ENCODE peak calls at places on chromosomes 16 and 17, in seven cellular contexts. One of them, this sample, is unnamed.

GRCh38 chr16:14155572-14156213 is 84.6 kb downstream of the MRTFB start:
- DNase-seq in K562: no peak
- DNase-seq in GM03348: no peak
- DNase-seq in iPS DF 6.9: no peak
- DNase-seq in MCF 10A: no peak
- DNase-seq in stimulated activated naive B cell treated with anti-CD40 and anti-IgM and Interleukin-4, amounts not matched to agents 10 μg/mL and 1 μg/mL and 100 μg/mL, for 72 hours: no peak
- DNase-seq in C1 segment of cervical spinal cord: no peak
- DNase-seq in this sample: peak; percentile 60

GRCh38 chr16:23877107-23878070 is 41.6 kb downstream of the PRKCB start:
- DNase-seq in K562: no peak
- DNase-seq in MCF 10A: no peak
- DNase-seq in GM03348: no peak
- DNase-seq in C1 segment of cervical spinal cord: no peak
- DNase-seq in stimulated activated naive B cell treated with anti-CD40 and anti-IgM and Interleukin-4, amounts not matched to agents 10 μg/mL and 1 μg/mL and 100 μg/mL, for 72 hours: no peak
- DNase-seq in iPS DF 6.9: no peak
- DNase-seq in this sample: no peak

GRCh38 chr16:66895999-66896398 is 15.7 kb downstream of the PDP2 start:
- DNase-seq in GM03348: no peak
- DNase-seq in MCF 10A: no peak
- DNase-seq in K562: peak; percentile 2
- DNase-seq in stimulated activated naive B cell treated with anti-CD40 and anti-IgM and Interleukin-4, amounts not matched to agents 10 μg/mL and 1 μg/mL and 100 μg/mL, for 72 hours: no peak
- DNase-seq in C1 segment of cervical spinal cord: no peak
- DNase-seq in iPS DF 6.9: no peak
- DNase-seq in this sample: no peak

GRCh38 chr17:49575524-49576120 is at the start of gene NXPH3:
- DNase-seq in K562: peak; percentile 86
- DNase-seq in C1 segment of cervical spinal cord: no peak
- DNase-seq in iPS DF 6.9: no peak
- DNase-seq in stimulated activated naive B cell treated with anti-CD40 and anti-IgM and Interleukin-4, amounts not matched to agents 10 μg/mL and 1 μg/mL and 100 μg/mL, for 72 hours: peak; percentile 55
- DNase-seq in GM03348: peak; percentile 88
- DNase-seq in MCF 10A: peak; percentile 54
- DNase-seq in this sample: peak; percentile 78

GRCh38 chr16:57618306-57619132 is 9.9 kb upstream of the ADGRG1 start:
- DNase-seq in MCF 10A: peak; percentile 84
- DNase-seq in K562: no peak
- DNase-seq in GM03348: no peak
- DNase-seq in C1 segment of cervical spinal cord: no peak
- DNase-seq in iPS DF 6.9: no peak
- DNase-seq in stimulated activated naive B cell treated with anti-CD40 and anti-IgM and Interleukin-4, amounts not matched to agents 10 μg/mL and 1 μg/mL and 100 μg/mL, for 72 hours: no peak
- DNase-seq in this sample: no peak

GRCh38 chr17:51397361-51398127 is 137.2 kb downstream of the UTP18 start:
- DNase-seq in iPS DF 6.9: no peak
- DNase-seq in K562: no peak
- DNase-seq in MCF 10A: peak; percentile 73
- DNase-seq in C1 segment of cervical spinal cord: no peak
- DNase-seq in stimulated activated naive B cell treated with anti-CD40 and anti-IgM and Interleukin-4, amounts not matched to agents 10 μg/mL and 1 μg/mL and 100 μg/mL, for 72 hours: no peak
- DNase-seq in GM03348: no peak
- DNase-seq in this sample: peak; percentile 70

GRCh38 chr16:27776556-27776955 is 226.6 kb downstream of the KATNIP start:
- DNase-seq in GM03348: no peak
- DNase-seq in stimulated activated naive B cell treated with anti-CD40 and anti-IgM and Interleukin-4, amounts not matched to agents 10 μg/mL and 1 μg/mL and 100 μg/mL, for 72 hours: no peak
- DNase-seq in C1 segment of cervical spinal cord: peak; percentile 31
- DNase-seq in K562: no peak
- DNase-seq in MCF 10A: no peak
- DNase-seq in iPS DF 6.9: no peak
- DNase-seq in this sample: no peak

GRCh38 chr17:78414178-78415162 is 36.0 kb downstream of the PGS1 start:
- DNase-seq in stimulated activated naive B cell treated with anti-CD40 and anti-IgM and Interleukin-4, amounts not matched to agents 10 μg/mL and 1 μg/mL and 100 μg/mL, for 72 hours: no peak
- DNase-seq in C1 segment of cervical spinal cord: no peak
- DNase-seq in MCF 10A: no peak
- DNase-seq in K562: no peak
- DNase-seq in iPS DF 6.9: no peak
- DNase-seq in GM03348: no peak
- DNase-seq in this sample: no peak

GRCh38 chr17:2266045-2266864 is 37.3 kb downstream of the SMG6 start:
- DNase-seq in GM03348: no peak
- DNase-seq in MCF 10A: no peak
- DNase-seq in iPS DF 6.9: no peak
- DNase-seq in stimulated activated naive B cell treated with anti-CD40 and anti-IgM and Interleukin-4, amounts not matched to agents 10 μg/mL and 1 μg/mL and 100 μg/mL, for 72 hours: peak; percentile 67
- DNase-seq in C1 segment of cervical spinal cord: no peak
- DNase-seq in K562: no peak
- DNase-seq in this sample: no peak

GRCh38 chr17:48970224-48970623 is 1.8 kb upstream of the GIP start:
- DNase-seq in iPS DF 6.9: no peak
- DNase-seq in GM03348: no peak
- DNase-seq in stimulated activated naive B cell treated with anti-CD40 and anti-IgM and Interleukin-4, amounts not matched to agents 10 μg/mL and 1 μg/mL and 100 μg/mL, for 72 hours: no peak
- DNase-seq in MCF 10A: no peak
- DNase-seq in K562: peak; percentile 60
- DNase-seq in C1 segment of cervical spinal cord: no peak
- DNase-seq in this sample: peak; percentile 24

GRCh38 chr16:16020291-16020690 is 70.9 kb downstream of the ABCC1 start:
- DNase-seq in iPS DF 6.9: no peak
- DNase-seq in C1 segment of cervical spinal cord: no peak
- DNase-seq in MCF 10A: no peak
- DNase-seq in K562: no peak
- DNase-seq in stimulated activated naive B cell treated with anti-CD40 and anti-IgM and Interleukin-4, amounts not matched to agents 10 μg/mL and 1 μg/mL and 100 μg/mL, for 72 hours: no peak
- DNase-seq in GM03348: no peak
- DNase-seq in this sample: no peak

GRCh38 chr17:4375039-4375748 is 8.7 kb upstream of the UBE2G1 start:
- DNase-seq in MCF 10A: no peak
- DNase-seq in iPS DF 6.9: no peak
- DNase-seq in GM03348: no peak
- DNase-seq in stimulated activated naive B cell treated with anti-CD40 and anti-IgM and Interleukin-4, amounts not matched to agents 10 μg/mL and 1 μg/mL and 100 μg/mL, for 72 hours: peak; percentile 79
- DNase-seq in C1 segment of cervical spinal cord: no peak
- DNase-seq in K562: no peak
- DNase-seq in this sample: no peak

GRCh38 chr17:40122944-40123810 is 1.4 kb downstream of the MSL1 start:
- DNase-seq in GM03348: peak; percentile 78
- DNase-seq in MCF 10A: peak; percentile 48
- DNase-seq in stimulated activated naive B cell treated with anti-CD40 and anti-IgM and Interleukin-4, amounts not matched to agents 10 μg/mL and 1 μg/mL and 100 μg/mL, for 72 hours: peak; percentile 27
- DNase-seq in iPS DF 6.9: no peak
- DNase-seq in C1 segment of cervical spinal cord: no peak
- DNase-seq in K562: peak; percentile 74
- DNase-seq in this sample: peak; percentile 89

GRCh38 chr17:11240041-11240801 is 792 bp upstream of the SHISA6 start:
- DNase-seq in stimulated activated naive B cell treated with anti-CD40 and anti-IgM and Interleukin-4, amounts not matched to agents 10 μg/mL and 1 μg/mL and 100 μg/mL, for 72 hours: no peak
- DNase-seq in iPS DF 6.9: no peak
- DNase-seq in MCF 10A: no peak
- DNase-seq in C1 segment of cervical spinal cord: peak; percentile 24
- DNase-seq in K562: no peak
- DNase-seq in GM03348: no peak
- DNase-seq in this sample: peak; percentile 23

GRCh38 chr16:65306313-65306712 is 184.4 kb upstream of the CDH11 start:
- DNase-seq in stimulated activated naive B cell treated with anti-CD40 and anti-IgM and Interleukin-4, amounts not matched to agents 10 μg/mL and 1 μg/mL and 100 μg/mL, for 72 hours: no peak
- DNase-seq in GM03348: no peak
- DNase-seq in iPS DF 6.9: no peak
- DNase-seq in MCF 10A: no peak
- DNase-seq in C1 segment of cervical spinal cord: no peak
- DNase-seq in K562: no peak
- DNase-seq in this sample: no peak

GRCh38 chr17:74599531-74599939 is 7.5 kb upstream of the CD300LD start:
- DNase-seq in stimulated activated naive B cell treated with anti-CD40 and anti-IgM and Interleukin-4, amounts not matched to agents 10 μg/mL and 1 μg/mL and 100 μg/mL, for 72 hours: no peak
- DNase-seq in C1 segment of cervical spinal cord: no peak
- DNase-seq in iPS DF 6.9: no peak
- DNase-seq in MCF 10A: peak; percentile 43
- DNase-seq in GM03348: no peak
- DNase-seq in K562: no peak
- DNase-seq in this sample: no peak

GRCh38 chr17:82235775-82236141 is 6.9 kb downstream of the SLC16A3 start:
- DNase-seq in stimulated activated naive B cell treated with anti-CD40 and anti-IgM and Interleukin-4, amounts not matched to agents 10 μg/mL and 1 μg/mL and 100 μg/mL, for 72 hours: no peak
- DNase-seq in K562: no peak
- DNase-seq in C1 segment of cervical spinal cord: no peak
- DNase-seq in GM03348: no peak
- DNase-seq in iPS DF 6.9: no peak
- DNase-seq in MCF 10A: peak; percentile 85
- DNase-seq in this sample: no peak

GRCh38 chr17:49210158-49211029 is at the start of the genes ABI3 and GNGT2:
- DNase-seq in C1 segment of cervical spinal cord: peak; percentile 31
- DNase-seq in GM03348: no peak
- DNase-seq in K562: no peak
- DNase-seq in iPS DF 6.9: no peak
- DNase-seq in MCF 10A: no peak
- DNase-seq in stimulated activated naive B cell treated with anti-CD40 and anti-IgM and Interleukin-4, amounts not matched to agents 10 μg/mL and 1 μg/mL and 100 μg/mL, for 72 hours: peak; percentile 79
- DNase-seq in this sample: no peak

GRCh38 chr16:29148867-29149272 is 164.0 kb downstream of the LAT start:
- DNase-seq in stimulated activated naive B cell treated with anti-CD40 and anti-IgM and Interleukin-4, amounts not matched to agents 10 μg/mL and 1 μg/mL and 100 μg/mL, for 72 hours: no peak
- DNase-seq in GM03348: no peak
- DNase-seq in C1 segment of cervical spinal cord: no peak
- DNase-seq in K562: no peak
- DNase-seq in MCF 10A: no peak
- DNase-seq in iPS DF 6.9: no peak
- DNase-seq in this sample: no peak

GRCh38 chr16:50152386-50152806 is 710 bp upstream of the TENT4B start:
- DNase-seq in iPS DF 6.9: no peak
- DNase-seq in MCF 10A: no peak
- DNase-seq in stimulated activated naive B cell treated with anti-CD40 and anti-IgM and Interleukin-4, amounts not matched to agents 10 μg/mL and 1 μg/mL and 100 μg/mL, for 72 hours: peak; percentile 68
- DNase-seq in K562: no peak
- DNase-seq in C1 segment of cervical spinal cord: no peak
- DNase-seq in GM03348: no peak
- DNase-seq in this sample: no peak

GRCh38 chr16:85757341-85757822 is 6.5 kb upstream of the C16orf74 start:
- DNase-seq in MCF 10A: peak; percentile 49
- DNase-seq in stimulated activated naive B cell treated with anti-CD40 and anti-IgM and Interleukin-4, amounts not matched to agents 10 μg/mL and 1 μg/mL and 100 μg/mL, for 72 hours: peak; percentile 44
- DNase-seq in GM03348: no peak
- DNase-seq in K562: no peak
- DNase-seq in iPS DF 6.9: no peak
- DNase-seq in C1 segment of cervical spinal cord: no peak
- DNase-seq in this sample: no peak

GRCh38 chr17:47707056-47707791 is 13.3 kb downstream of the TBKBP1 start:
- DNase-seq in MCF 10A: no peak
- DNase-seq in stimulated activated naive B cell treated with anti-CD40 and anti-IgM and Interleukin-4, amounts not matched to agents 10 μg/mL and 1 μg/mL and 100 μg/mL, for 72 hours: no peak
- DNase-seq in K562: no peak
- DNase-seq in iPS DF 6.9: no peak
- DNase-seq in GM03348: no peak
- DNase-seq in C1 segment of cervical spinal cord: no peak
- DNase-seq in this sample: no peak

GRCh38 chr16:75053791-75054555 is 55.1 kb downstream of the ZNRF1 start:
- DNase-seq in C1 segment of cervical spinal cord: no peak
- DNase-seq in GM03348: no peak
- DNase-seq in iPS DF 6.9: no peak
- DNase-seq in stimulated activated naive B cell treated with anti-CD40 and anti-IgM and Interleukin-4, amounts not matched to agents 10 μg/mL and 1 μg/mL and 100 μg/mL, for 72 hours: no peak
- DNase-seq in MCF 10A: peak; percentile 26
- DNase-seq in K562: no peak
- DNase-seq in this sample: no peak

GRCh38 chr17:27489045-27489715 is 32.9 kb downstream of the KSR1 start:
- DNase-seq in stimulated activated naive B cell treated with anti-CD40 and anti-IgM and Interleukin-4, amounts not matched to agents 10 μg/mL and 1 μg/mL and 100 μg/mL, for 72 hours: no peak
- DNase-seq in iPS DF 6.9: no peak
- DNase-seq in MCF 10A: peak; percentile 87
- DNase-seq in K562: no peak
- DNase-seq in C1 segment of cervical spinal cord: no peak
- DNase-seq in GM03348: peak; percentile 93
- DNase-seq in this sample: peak; percentile 48

GRCh38 chr16:22424161-22424937 is 49.9 kb upstream of the CDR2 start:
- DNase-seq in K562: no peak
- DNase-seq in stimulated activated naive B cell treated with anti-CD40 and anti-IgM and Interleukin-4, amounts not matched to agents 10 μg/mL and 1 μg/mL and 100 μg/mL, for 72 hours: no peak
- DNase-seq in MCF 10A: no peak
- DNase-seq in C1 segment of cervical spinal cord: peak; percentile 34
- DNase-seq in GM03348: peak; percentile 55
- DNase-seq in iPS DF 6.9: no peak
- DNase-seq in this sample: no peak

GRCh38 chr17:72927760-72928159 is 164.7 kb downstream of the SLC39A11 start:
- DNase-seq in C1 segment of cervical spinal cord: no peak
- DNase-seq in iPS DF 6.9: no peak
- DNase-seq in MCF 10A: no peak
- DNase-seq in K562: no peak
- DNase-seq in GM03348: no peak
- DNase-seq in stimulated activated naive B cell treated with anti-CD40 and anti-IgM and Interleukin-4, amounts not matched to agents 10 μg/mL and 1 μg/mL and 100 μg/mL, for 72 hours: no peak
- DNase-seq in this sample: no peak

GRCh38 chr17:17492085-17492484 is 4.1 kb downstream of the RASD1 start:
- DNase-seq in C1 segment of cervical spinal cord: no peak
- DNase-seq in stimulated activated naive B cell treated with anti-CD40 and anti-IgM and Interleukin-4, amounts not matched to agents 10 μg/mL and 1 μg/mL and 100 μg/mL, for 72 hours: no peak
- DNase-seq in MCF 10A: no peak
- DNase-seq in GM03348: no peak
- DNase-seq in K562: no peak
- DNase-seq in iPS DF 6.9: no peak
- DNase-seq in this sample: no peak

GRCh38 chr17:79922161-79922569 is 82.9 kb upstream of the CBX4 start:
- DNase-seq in K562: no peak
- DNase-seq in iPS DF 6.9: no peak
- DNase-seq in MCF 10A: no peak
- DNase-seq in GM03348: no peak
- DNase-seq in stimulated activated naive B cell treated with anti-CD40 and anti-IgM and Interleukin-4, amounts not matched to agents 10 μg/mL and 1 μg/mL and 100 μg/mL, for 72 hours: no peak
- DNase-seq in C1 segment of cervical spinal cord: no peak
- DNase-seq in this sample: no peak

GRCh38 chr17:36807496-36808180 is 129.6 kb upstream of the LHX1 start:
- DNase-seq in GM03348: no peak
- DNase-seq in stimulated activated naive B cell treated with anti-CD40 and anti-IgM and Interleukin-4, amounts not matched to agents 10 μg/mL and 1 μg/mL and 100 μg/mL, for 72 hours: no peak
- DNase-seq in iPS DF 6.9: no peak
- DNase-seq in MCF 10A: no peak
- DNase-seq in C1 segment of cervical spinal cord: no peak
- DNase-seq in K562: no peak
- DNase-seq in this sample: peak; percentile 18

GRCh38 chr17:63274156-63274555 is 171.9 kb downstream of the CYB561 start:
- DNase-seq in MCF 10A: no peak
- DNase-seq in K562: no peak
- DNase-seq in stimulated activated naive B cell treated with anti-CD40 and anti-IgM and Interleukin-4, amounts not matched to agents 10 μg/mL and 1 μg/mL and 100 μg/mL, for 72 hours: no peak
- DNase-seq in iPS DF 6.9: no peak
- DNase-seq in C1 segment of cervical spinal cord: no peak
- DNase-seq in GM03348: peak; percentile 20
- DNase-seq in this sample: no peak

GRCh38 chr16:75044800-75045361 is 46.1 kb downstream of the ZNRF1 start:
- DNase-seq in stimulated activated naive B cell treated with anti-CD40 and anti-IgM and Interleukin-4, amounts not matched to agents 10 μg/mL and 1 μg/mL and 100 μg/mL, for 72 hours: no peak
- DNase-seq in iPS DF 6.9: no peak
- DNase-seq in MCF 10A: peak; percentile 71
- DNase-seq in K562: no peak
- DNase-seq in C1 segment of cervical spinal cord: no peak
- DNase-seq in GM03348: peak; percentile 75
- DNase-seq in this sample: no peak